ENCODE peak calls at places on chromosomes 4 and X, in ten cellular contexts. F, G, B, Y, V, N, Q, L, C and I are unnamed samples.

GRCh38 chr4:108168672-108169562 is at the start of gene LEF1:
- DNase-seq in G (peak; percentile 78), B (no peak), Y (no peak), N (no peak), V (peak; percentile 53), Q (peak; percentile 15), F (no peak), L (peak; percentile 85), C (no peak), I (peak; percentile 47)

GRCh38 chr4:23130845-23131244 is 438.1 kb downstream of the GBA3 start:
- DNase-seq in F (no peak), B (no peak), Q (no peak), N (no peak), V (no peak), C (no peak), L (no peak), Y (no peak), G (no peak), I (no peak)

GRCh38 chrX:130340271-130340670 is 552 bp downstream of the SLC25A14 start:
- DNase-seq in F (no peak), G (no peak), L (no peak), B (no peak), V (no peak), Q (no peak), Y (no peak), N (no peak), C (no peak), I (no peak)

GRCh38 chr4:123121241-123121907 is 199.0 kb upstream of the NUDT6 start:
- DNase-seq in L (no peak), F (no peak), B (no peak), Q (no peak), G (no peak), C (no peak), Y (no peak), V (no peak), N (no peak), I (no peak)

GRCh38 chr4:22492987-22493386 is 22.9 kb downstream of the ADGRA3 start:
- DNase-seq in Y (no peak), G (no peak), B (no peak), C (no peak), F (no peak), N (no peak), L (no peak), V (no peak), Q (no peak), I (no peak)

GRCh38 chr4:144355809-144356757 is 215.6 kb upstream of the GYPA start:
- DNase-seq in L (peak; percentile 85), F (no peak), Y (no peak), N (peak; percentile 6), B (no peak), G (peak; percentile 77), C (peak; percentile 94), Q (no peak), V (peak; percentile 70), I (no peak)

GRCh38 chr4:6991771-6992557 is 51.2 kb upstream of the TADA2B start:
- DNase-seq in F (no peak), L (no peak), G (peak; percentile 50), B (no peak), Q (peak; percentile 62), C (peak; percentile 15), N (peak; percentile 77), V (no peak), Y (no peak), I (no peak)

GRCh38 chr4:156177941-156178340 is 224.3 kb upstream of the CTSO start:
- DNase-seq in N (no peak), B (no peak), G (no peak), V (no peak), F (no peak), Q (no peak), L (no peak), Y (no peak), C (no peak), I (no peak)

GRCh38 chr4:26197018-26197779 is 123.6 kb upstream of the RBPJ start:
- DNase-seq in L (peak; percentile 94), B (peak; percentile 48), G (no peak), Q (peak; percentile 22), F (no peak), V (no peak), N (no peak), C (no peak), Y (no peak), I (peak; percentile 19)

GRCh38 chr4:47469951-47470350 is 6.4 kb upstream of the COMMD8 start:
- DNase-seq in L (no peak), V (no peak), G (no peak), Y (no peak), N (no peak), Q (no peak), F (no peak), C (no peak), B (no peak), I (no peak)

GRCh38 chr4:38563703-38564490 is 100.1 kb upstream of the KLF3 start:
- DNase-seq in F (peak; percentile 48), V (no peak), C (no peak), N (peak; percentile 87), Y (peak; percentile 65), B (no peak), Q (no peak), L (no peak), G (no peak), I (no peak)

GRCh38 chr4:142883433-142883832 is 37.3 kb upstream of the INPP4B start:
- DNase-seq in B (no peak), V (no peak), Y (no peak), C (no peak), G (peak; percentile 26), L (peak; percentile 15), N (peak; percentile 20), F (no peak), Q (no peak), I (no peak)

GRCh38 chr4:36214735-36215485 is 29.4 kb downstream of the ARAP2 start:
- DNase-seq in C (no peak), F (no peak), G (no peak), N (no peak), L (no peak), B (no peak), V (no peak), Y (no peak), Q (no peak), I (no peak)

GRCh38 chr4:149749769-149750168 is 65.9 kb downstream of the IQCM start:
- DNase-seq in C (no peak), Q (no peak), L (no peak), V (no peak), Y (no peak), G (no peak), F (no peak), N (no peak), B (no peak), I (no peak)

GRCh38 chr4:55172694-55173287 is 47.4 kb upstream of the KDR start:
- DNase-seq in B (no peak), Y (no peak), N (no peak), G (no peak), Q (no peak), L (no peak), V (no peak), C (no peak), F (no peak), I (no peak)

GRCh38 chr4:183832776-183833450 is 72.2 kb upstream of the STOX2 start:
- DNase-seq in Q (no peak), F (no peak), C (no peak), N (no peak), G (no peak), B (no peak), Y (no peak), V (no peak), L (no peak), I (no peak)

GRCh38 chr4:169397762-169398161 is 127.0 kb upstream of the SH3RF1 start:
- DNase-seq in C (no peak), Q (no peak), N (no peak), B (no peak), F (no peak), G (no peak), Y (no peak), L (no peak), V (no peak), I (no peak)

GRCh38 chrX:39869846-39870601 is 227.7 kb downstream of the BCOR start:
- DNase-seq in G (no peak), N (no peak), F (no peak), B (peak; percentile 62), Y (no peak), C (no peak), V (no peak), L (peak; percentile 75), Q (no peak), I (no peak)

GRCh38 chr4:107913283-107913899 is 18.0 kb upstream of the CYP2U1 start:
- DNase-seq in Q (peak; percentile 43), B (no peak), G (peak; percentile 84), F (peak; percentile 7), Y (peak; percentile 44), V (peak; percentile 52), L (peak; percentile 69), N (peak; percentile 82), C (peak; percentile 24), I (no peak)

GRCh38 chr4:132587626-132588025 is 561.5 kb upstream of the PCDH10 start:
- DNase-seq in V (no peak), F (no peak), G (no peak), C (no peak), Y (no peak), L (no peak), B (no peak), Q (no peak), N (no peak), I (no peak)